ENCODE peak calls at places on chromosomes 12 and 14, in nine cellular contexts. One of them, this sample, is unnamed.

GRCh38 chr12:75533239-75533638 is 21.8 kb upstream of the KRR1 start:
- DNase-seq in stimulated activated CD8-positive, alpha-beta memory T cell treated with anti-CD3 and anti-CD28 coated beads, Interleukin-15, amount 100 ng/mL, for 24 hours: no peak
- DNase-seq in hypothalamus: no peak
- DNase-seq in CD8-positive, alpha-beta T cell: no peak
- DNase-seq in HuH-7: no peak
- DNase-seq in NT2/D1: no peak
- DNase-seq in ELR: no peak
- DNase-seq in foreskin fibroblast: no peak
- DNase-seq in NCI-H2081: no peak
- DNase-seq in this sample: peak

GRCh38 chr14:59306775-59307174 is 118.3 kb downstream of the DAAM1 start:
- DNase-seq in stimulated activated CD8-positive, alpha-beta memory T cell treated with anti-CD3 and anti-CD28 coated beads, Interleukin-15, amount 100 ng/mL, for 24 hours: no peak
- DNase-seq in hypothalamus: no peak
- DNase-seq in CD8-positive, alpha-beta T cell: no peak
- DNase-seq in HuH-7: no peak
- DNase-seq in NT2/D1: no peak
- DNase-seq in ELR: peak
- DNase-seq in foreskin fibroblast: peak
- DNase-seq in NCI-H2081: no peak
- DNase-seq in this sample: peak

GRCh38 chr12:3380200-3381020 is 110.6 kb upstream of the PRMT8 start:
- DNase-seq in stimulated activated CD8-positive, alpha-beta memory T cell treated with anti-CD3 and anti-CD28 coated beads, Interleukin-15, amount 100 ng/mL, for 24 hours: no peak
- DNase-seq in hypothalamus: no peak
- DNase-seq in CD8-positive, alpha-beta T cell: no peak
- DNase-seq in HuH-7: no peak
- DNase-seq in NT2/D1: no peak
- DNase-seq in ELR: peak
- DNase-seq in foreskin fibroblast: peak
- DNase-seq in NCI-H2081: no peak
- DNase-seq in this sample: no peak

GRCh38 chr14:68704736-68705720 is 87.8 kb downstream of the ZFP36L1 start:
- DNase-seq in stimulated activated CD8-positive, alpha-beta memory T cell treated with anti-CD3 and anti-CD28 coated beads, Interleukin-15, amount 100 ng/mL, for 24 hours: no peak
- DNase-seq in hypothalamus: no peak
- DNase-seq in CD8-positive, alpha-beta T cell: no peak
- DNase-seq in HuH-7: no peak
- DNase-seq in NT2/D1: no peak
- DNase-seq in ELR: no peak
- DNase-seq in foreskin fibroblast: no peak
- DNase-seq in NCI-H2081: no peak
- DNase-seq in this sample: peak

GRCh38 chr12:52390739-52391617 is 5.5 kb upstream of the KRT84 start:
- DNase-seq in stimulated activated CD8-positive, alpha-beta memory T cell treated with anti-CD3 and anti-CD28 coated beads, Interleukin-15, amount 100 ng/mL, for 24 hours: no peak
- DNase-seq in hypothalamus: no peak
- DNase-seq in CD8-positive, alpha-beta T cell: no peak
- DNase-seq in HuH-7: peak
- DNase-seq in NT2/D1: peak
- DNase-seq in ELR: peak
- DNase-seq in foreskin fibroblast: no peak
- DNase-seq in NCI-H2081: peak
- DNase-seq in this sample: peak

GRCh38 chr12:90938451-90938850 is 16.5 kb downstream of the CCER1 start:
- DNase-seq in stimulated activated CD8-positive, alpha-beta memory T cell treated with anti-CD3 and anti-CD28 coated beads, Interleukin-15, amount 100 ng/mL, for 24 hours: no peak
- DNase-seq in hypothalamus: no peak
- DNase-seq in CD8-positive, alpha-beta T cell: no peak
- DNase-seq in HuH-7: no peak
- DNase-seq in NT2/D1: no peak
- DNase-seq in ELR: peak
- DNase-seq in foreskin fibroblast: peak
- DNase-seq in NCI-H2081: no peak
- DNase-seq in this sample: peak

GRCh38 chr12:65899289-65899688 is 75.0 kb downstream of the HMGA2 start:
- DNase-seq in stimulated activated CD8-positive, alpha-beta memory T cell treated with anti-CD3 and anti-CD28 coated beads, Interleukin-15, amount 100 ng/mL, for 24 hours: no peak
- DNase-seq in hypothalamus: no peak
- DNase-seq in CD8-positive, alpha-beta T cell: no peak
- DNase-seq in HuH-7: no peak
- DNase-seq in NT2/D1: no peak
- DNase-seq in ELR: no peak
- DNase-seq in foreskin fibroblast: no peak
- DNase-seq in NCI-H2081: no peak
- DNase-seq in this sample: no peak

GRCh38 chr12:119208626-119209061 is 29.9 kb downstream of the HSPB8 start:
- DNase-seq in stimulated activated CD8-positive, alpha-beta memory T cell treated with anti-CD3 and anti-CD28 coated beads, Interleukin-15, amount 100 ng/mL, for 24 hours: no peak
- DNase-seq in hypothalamus: peak
- DNase-seq in CD8-positive, alpha-beta T cell: no peak
- DNase-seq in HuH-7: no peak
- DNase-seq in NT2/D1: no peak
- DNase-seq in ELR: peak
- DNase-seq in foreskin fibroblast: no peak
- DNase-seq in NCI-H2081: peak
- DNase-seq in this sample: no peak

GRCh38 chr14:85564841-85565527 is 35.0 kb downstream of the FLRT2 start:
- DNase-seq in stimulated activated CD8-positive, alpha-beta memory T cell treated with anti-CD3 and anti-CD28 coated beads, Interleukin-15, amount 100 ng/mL, for 24 hours: no peak
- DNase-seq in hypothalamus: no peak
- DNase-seq in CD8-positive, alpha-beta T cell: no peak
- DNase-seq in HuH-7: no peak
- DNase-seq in NT2/D1: no peak
- DNase-seq in ELR: no peak
- DNase-seq in foreskin fibroblast: no peak
- DNase-seq in NCI-H2081: no peak
- DNase-seq in this sample: no peak

GRCh38 chr12:106108187-106108816 is 30.5 kb downstream of the NUAK1 start:
- DNase-seq in stimulated activated CD8-positive, alpha-beta memory T cell treated with anti-CD3 and anti-CD28 coated beads, Interleukin-15, amount 100 ng/mL, for 24 hours: no peak
- DNase-seq in hypothalamus: no peak
- DNase-seq in CD8-positive, alpha-beta T cell: no peak
- DNase-seq in HuH-7: no peak
- DNase-seq in NT2/D1: peak
- DNase-seq in ELR: no peak
- DNase-seq in foreskin fibroblast: no peak
- DNase-seq in NCI-H2081: no peak
- DNase-seq in this sample: peak

GRCh38 chr12:119681953-119682352 is 14.0 kb downstream of the PRKAB1 start:
- DNase-seq in stimulated activated CD8-positive, alpha-beta memory T cell treated with anti-CD3 and anti-CD28 coated beads, Interleukin-15, amount 100 ng/mL, for 24 hours: no peak
- DNase-seq in hypothalamus: no peak
- DNase-seq in CD8-positive, alpha-beta T cell: no peak
- DNase-seq in HuH-7: no peak
- DNase-seq in NT2/D1: no peak
- DNase-seq in ELR: no peak
- DNase-seq in foreskin fibroblast: no peak
- DNase-seq in NCI-H2081: no peak
- DNase-seq in this sample: no peak

GRCh38 chr12:56941299-56942017 is 7.2 kb upstream of the SDR9C7 start:
- DNase-seq in stimulated activated CD8-positive, alpha-beta memory T cell treated with anti-CD3 and anti-CD28 coated beads, Interleukin-15, amount 100 ng/mL, for 24 hours: no peak
- DNase-seq in hypothalamus: no peak
- DNase-seq in CD8-positive, alpha-beta T cell: no peak
- DNase-seq in HuH-7: no peak
- DNase-seq in NT2/D1: no peak
- DNase-seq in ELR: peak
- DNase-seq in foreskin fibroblast: peak
- DNase-seq in NCI-H2081: no peak
- DNase-seq in this sample: peak

This sample was measured in astrocyte of the hippocampus.